ENCODE peak calls at places on chromosomes 16 and 17, in six cellular contexts. L, S, O, K, Q and R are unnamed samples.

GRCh38 chr17:68169840-68170239 is 78.0 kb upstream of the AMZ2 start:
- DNase-seq in L (no peak), S (peak), O (no peak), K (no peak), Q (no peak), R (no peak)

GRCh38 chr17:48630009-48630924 is 4.1 kb upstream of the HOXB9 start:
- DNase-seq in L (no peak), S (no peak), O (no peak), K (no peak), Q (no peak), R (no peak)

GRCh38 chr16:85498607-85499006 is 114.5 kb upstream of the GSE1 start:
- DNase-seq in L (no peak), S (no peak), O (no peak), K (no peak), Q (no peak), R (no peak)

GRCh38 chr17:36870618-36871002 is 66.7 kb upstream of the LHX1 start:
- DNase-seq in L (no peak), S (no peak), O (no peak), K (no peak), Q (no peak), R (no peak)

GRCh38 chr17:58665946-58666857 is 25.6 kb downstream of the TEX14 start:
- DNase-seq in L (no peak), S (no peak), O (no peak), K (no peak), Q (no peak), R (no peak)

GRCh38 chr16:54493076-54493475 is 206.5 kb upstream of the IRX3 start:
- DNase-seq in L (no peak), S (no peak), O (no peak), K (peak), Q (peak), R (no peak)

GRCh38 chr16:84050316-84050715 is 7.7 kb upstream of the SLC38A8 start:
- DNase-seq in L (no peak), S (no peak), O (no peak), K (no peak), Q (no peak), R (no peak)

GRCh38 chr16:19281246-19281645 is 4.3 kb upstream of the CLEC19A start:
- DNase-seq in L (no peak), S (no peak), O (no peak), K (no peak), Q (no peak), R (no peak)

GRCh38 chr16:74480150-74481029 is 59.1 kb upstream of the CLEC18B start:
- DNase-seq in L (peak), S (no peak), O (no peak), K (peak), Q (peak), R (no peak)

GRCh38 chr17:1206016-1206787 is 26.4 kb upstream of the ABR start:
- DNase-seq in L (no peak), S (no peak), O (no peak), K (no peak), Q (no peak), R (no peak)